ENCODE peak calls at places on chromosomes 7 and 10, in four cellular contexts. R, A, B and P are unnamed samples.
A peak's percentile ranks its signal among the peaks of the same experiment; 100 is the strongest.

GRCh38 chr10:70749756-70750155 is 35.4 kb downstream of the TBATA start:
- ATAC-seq in R (no peak), A (no peak), B (no peak), P (no peak)

GRCh38 chr7:27277628-27278027 is 35.0 kb downstream of the EVX1 start:
- ATAC-seq in R (peak; percentile 100), A (peak; percentile 93), B (no peak), P (no peak)

GRCh38 chr10:50280049-50280448 is 28.7 kb upstream of the ASAH2 start:
- ATAC-seq in R (peak; percentile 68), A (no peak), B (no peak), P (no peak)

GRCh38 chr7:2709553-2710165 is 21.7 kb downstream of the AMZ1 start:
- ATAC-seq in R (peak; percentile 89), A (peak; percentile 51), B (peak; percentile 84), P (peak; percentile 52)

GRCh38 chr7:77338883-77339629 is 77.1 kb downstream of the GSAP start:
- ATAC-seq in R (peak; percentile 21), A (no peak), B (peak; percentile 79), P (peak; percentile 52)

GRCh38 chr7:128115326-128115820 is 84.1 kb upstream of the LRRC4 start:
- ATAC-seq in R (no peak), A (no peak), B (no peak), P (no peak)

GRCh38 chr7:43781726-43782607 is 23.5 kb downstream of the BLVRA start:
- ATAC-seq in R (peak; percentile 65), A (peak; percentile 39), B (peak; percentile 70), P (peak; percentile 56)

GRCh38 chr7:106480616-106481031 is 180.3 kb downstream of the CCDC71L start:
- ATAC-seq in R (no peak), A (no peak), B (no peak), P (no peak)

GRCh38 chr10:71217266-71218045 is 5.1 kb downstream of the UNC5B start:
- ATAC-seq in R (no peak), A (peak; percentile 27), B (peak; percentile 9), P (peak; percentile 25)

GRCh38 chr7:158538156-158538946 is 49.3 kb downstream of the PTPRN2 start:
- ATAC-seq in R (no peak), A (no peak), B (peak; percentile 18), P (no peak)

GRCh38 chr7:158534598-158534997 is 53.0 kb downstream of the PTPRN2 start:
- ATAC-seq in R (no peak), A (no peak), B (no peak), P (no peak)

GRCh38 chr7:158535079-158535478 is 52.5 kb downstream of the PTPRN2 start:
- ATAC-seq in R (no peak), A (no peak), B (no peak), P (no peak)

GRCh38 chr7:158539711-158540146 is 47.9 kb downstream of the PTPRN2 start:
- ATAC-seq in R (no peak), A (peak; percentile 89), B (no peak), P (peak; percentile 22)

GRCh38 chr7:158536871-158537865 is 50.5 kb downstream of the PTPRN2 start:
- ATAC-seq in R (peak; percentile 65), A (no peak), B (no peak), P (no peak)
- TF ChIP-seq POLR2A in R (no peak), A (no peak), B (no peak), P (no peak)

GRCh38 chr7:5594616-5595544 is 171.2 kb upstream of the TNRC18 start:
- ATAC-seq in R (no peak), A (peak; percentile 6), B (peak; percentile 22), P (no peak)

GRCh38 chr7:5597772-5598171 is 174.1 kb upstream of the TNRC18 start:
- ATAC-seq in R (no peak), A (no peak), B (no peak), P (no peak)

GRCh38 chr7:5595545-5596045 is 172.0 kb upstream of the TNRC18 start:
- ATAC-seq in R (peak; percentile 3), A (peak; percentile 4), B (peak; percentile 4), P (no peak)

GRCh38 chr7:5596896-5597246 is 173.2 kb upstream of the TNRC18 start:
- ATAC-seq in R (no peak), A (no peak), B (no peak), P (no peak)

DNA sequence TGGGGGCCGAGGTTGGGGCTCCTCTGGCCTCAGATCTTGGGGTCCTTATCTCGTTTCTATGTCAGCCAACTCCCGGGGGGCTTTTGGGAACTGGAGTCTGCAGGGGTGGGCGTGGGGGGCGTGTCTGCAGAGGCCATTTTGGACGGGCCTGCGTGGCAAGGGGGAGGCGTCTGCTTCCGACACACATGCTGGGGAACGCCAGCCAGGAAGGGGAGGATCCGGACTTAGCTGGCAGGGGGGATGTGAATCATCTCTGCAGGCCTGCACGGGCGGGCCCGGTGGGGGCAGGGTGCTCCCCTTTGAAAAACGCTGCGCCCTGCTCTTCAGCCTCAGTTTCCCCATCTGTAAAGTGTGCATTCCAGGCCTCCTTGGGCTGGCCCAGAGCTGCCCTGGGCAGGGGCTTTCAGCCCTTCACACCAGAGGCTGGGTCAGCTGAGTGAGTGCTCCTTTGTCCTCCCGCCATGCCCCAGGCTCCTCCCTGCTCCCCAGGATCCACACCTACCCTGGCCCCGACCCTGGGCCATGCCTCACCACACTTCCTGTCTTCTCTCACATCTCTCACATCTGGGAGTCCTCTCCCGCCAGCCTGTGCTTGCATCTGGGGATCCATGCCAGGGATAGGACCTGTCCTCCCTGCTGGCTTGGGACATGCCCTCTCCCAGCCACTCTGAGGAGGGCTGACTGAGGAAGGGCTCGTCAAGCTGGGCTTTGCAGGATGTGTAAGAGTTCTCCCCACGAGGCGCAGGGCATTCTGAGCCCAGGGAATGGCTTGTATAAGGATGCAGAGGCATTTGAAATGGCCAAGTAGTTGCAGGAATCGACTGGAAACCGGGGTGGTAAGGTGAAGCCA is 172.6 kb upstream of the TNRC18 start:
- ATAC-seq in R (peak; percentile 37), A (peak; percentile 74), B (peak; percentile 77), P (peak; percentile 76)
- H3K4me3 ChIP-seq in R (peak overlapping the region; percentile 45), A (no peak overlapping the region), B (peak overlapping the region; percentile 49), P (no peak overlapping the region)

GRCh38 chr7:10299384-10299783 is 674.3 kb upstream of the PHF14 start:
- ATAC-seq in R (no peak), A (no peak), B (no peak), P (no peak)

GRCh38 chr7:10300557-10300956 is 673.1 kb upstream of the PHF14 start:
- ATAC-seq in R (no peak), A (no peak), B (no peak), P (no peak)
- H3K27ac ChIP-seq in R (no peak overlapping the region), A (no peak overlapping the region), B (no peak overlapping the region), P (no peak overlapping the region)

GRCh38 chr7:117717341-117717740 is 155.9 kb downstream of the CTTNBP2 start:
- ATAC-seq in R (no peak), A (no peak), B (no peak), P (no peak)
- TF ChIP-seq POLR2A in R (no peak), A (no peak), B (no peak), P (no peak)

GRCh38 chr10:104052351-104052885 is 33.3 kb downstream of the COL17A1 start:
- ATAC-seq in R (no peak), A (no peak), B (no peak), P (no peak)
- H3K4me3 ChIP-seq in R (no peak overlapping the region), A (no peak overlapping the region), B (no peak overlapping the region), P (no peak overlapping the region)

GRCh38 chr10:76487582-76487981 is 1056.2 kb downstream of the LRMDA start:
- ATAC-seq in R (no peak), A (no peak), B (no peak), P (no peak)
- H3K27ac ChIP-seq in R (no peak overlapping the region), A (no peak overlapping the region), B (no peak overlapping the region), P (no peak overlapping the region)

GRCh38 chr7:134992626-134993179 is 6.4 kb downstream of the AGBL3 start:
- ATAC-seq in R (peak; percentile 45), A (no peak), B (no peak), P (peak; percentile 31)
- TF ChIP-seq POLR2A in R (no peak), A (no peak), B (no peak), P (no peak)

GRCh38 chr7:30253796-30254165 is 30.6 kb upstream of the ZNRF2 start:
- ATAC-seq in R (no peak), A (no peak), B (no peak), P (no peak)

GRCh38 chr7:30249986-30250774 is 34.2 kb upstream of the ZNRF2 start:
- ATAC-seq in R (no peak), A (no peak), B (no peak), P (no peak)

GRCh38 chr7:30252885-30253795 is 31.3 kb upstream of the ZNRF2 start:
- ATAC-seq in R (peak; percentile 58), A (peak; percentile 91), B (peak; percentile 69), P (peak; percentile 79)

GRCh38 chr7:30254248-30254647 is 30.1 kb upstream of the ZNRF2 start:
- ATAC-seq in R (peak; percentile 70), A (no peak), B (no peak), P (no peak)

DNA sequence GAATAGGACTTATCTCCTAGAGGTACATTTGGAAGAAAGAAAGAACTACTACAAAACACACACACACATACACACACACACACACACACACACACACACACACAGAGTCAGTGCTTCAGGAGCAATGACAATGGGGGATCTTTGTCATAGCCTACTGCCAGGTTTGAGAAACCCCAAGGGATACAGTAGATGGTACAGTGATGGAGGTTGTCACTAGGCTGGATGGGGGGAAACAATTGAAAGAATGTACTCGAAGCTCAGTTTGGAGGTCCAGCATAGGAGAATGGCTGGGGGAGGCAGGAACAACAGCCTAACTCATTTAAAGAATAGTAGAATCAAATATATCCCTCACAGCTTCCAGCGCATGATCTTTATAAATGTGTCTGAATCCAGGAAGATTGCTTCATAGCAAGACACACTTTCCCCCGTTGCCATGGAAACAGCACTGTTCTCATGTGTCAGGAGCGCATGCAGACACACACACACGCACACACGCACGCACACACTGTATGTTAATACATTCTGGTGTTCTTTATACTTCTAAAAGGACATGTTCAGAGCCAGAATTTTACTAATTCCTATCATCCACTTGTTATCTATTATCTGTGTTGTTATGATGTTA is 32.6 kb upstream of the ZNRF2 start:
- ATAC-seq in R (no peak), A (no peak), B (no peak), P (no peak)
- H3K4me3 ChIP-seq in R (no peak overlapping the region), A (no peak overlapping the region), B (no peak overlapping the region), P (no peak overlapping the region)

GRCh38 chr10:119669331-119669730 is 18.2 kb downstream of the BAG3 start:
- ATAC-seq in R (no peak), A (no peak), B (no peak), P (no peak)
- H3K27ac ChIP-seq in R (no peak overlapping the region), A (peak overlapping the region; percentile 99), B (no peak overlapping the region), P (peak overlapping the region; percentile 21)